ENCODE peak calls at places on chromosomes 16 and 17, in eight cellular contexts. K is amniotic epithelial cell; C is aorta; I is GM10248; N is NCI-H1417; B is CD8-positive, alpha-beta memory T cell; X is mucosa of gallbladder; W is activated T-cell treated with anti-CD3 and anti-CD28 coated beads, Interleukin-2, amount 50 U/mL, for 4 hours. Z is an unnamed sample.

GRCh38 chr16:3022697-3023414 is 886 bp downstream of the HCFC1R1 start:
- DNase-seq in K (no peak), C (peak; percentile 84), I (peak; percentile 49), N (no peak), B (no peak), X (no peak), W (no peak), Z (no peak)

GRCh38 chr16:59632266-59632855 is 898.2 kb upstream of the GOT2 start:
- DNase-seq in K (peak; percentile 60), C (peak; percentile 46), I (no peak), N (no peak), B (no peak), X (no peak), W (no peak), Z (no peak)

GRCh38 chr16:89102035-89102776 is 8.6 kb downstream of the ACSF3 start:
- DNase-seq in K (no peak), C (peak; percentile 18), I (no peak), N (peak; percentile 89), B (no peak), X (peak; percentile 40), W (no peak), Z (no peak)

GRCh38 chr16:48384305-48384981 is 770 bp downstream of the SIAH1 start:
- DNase-seq in K (peak; percentile 60), C (peak; percentile 81), I (peak; percentile 75), N (no peak), B (peak; percentile 30), X (peak; percentile 42), W (peak; percentile 12), Z (no peak)

GRCh38 chr16:88638323-88639230 is at the start of gene IL17C:
- DNase-seq in K (no peak), C (no peak), I (no peak), N (peak; percentile 82), B (no peak), X (no peak), W (no peak), Z (no peak)

GRCh38 chr16:24045641-24046040 is 209.9 kb downstream of the PRKCB start:
- DNase-seq in K (no peak), C (no peak), I (no peak), N (peak; percentile 16), B (no peak), X (no peak), W (no peak), Z (no peak)

GRCh38 chr16:78745491-78746019 is 646.1 kb downstream of the WWOX start:
- DNase-seq in K (no peak), C (no peak), I (no peak), N (no peak), B (no peak), X (no peak), W (no peak), Z (no peak)

GRCh38 chr16:65059421-65059980 is 62.4 kb downstream of the CDH11 start:
- DNase-seq in K (no peak), C (no peak), I (no peak), N (no peak), B (no peak), X (no peak), W (no peak), Z (no peak)

GRCh38 chr16:85202051-85202601 is 89.9 kb upstream of the CIBAR2 start:
- DNase-seq in K (no peak), C (no peak), I (no peak), N (no peak), B (no peak), X (no peak), W (no peak), Z (no peak)

GRCh38 chr16:81517630-81518438 is 73.2 kb downstream of the CMIP start:
- DNase-seq in K (no peak), C (peak; percentile 44), I (no peak), N (no peak), B (no peak), X (no peak), W (no peak), Z (no peak)

GRCh38 chr17:68973098-68973929 is 18.1 kb upstream of the ABCA8 start:
- DNase-seq in K (peak; percentile 21), C (no peak), I (no peak), N (no peak), B (no peak), X (no peak), W (no peak), Z (no peak)

GRCh38 chr17:44159519-44160210 is 10.8 kb upstream of the ASB16 start:
- DNase-seq in K (peak; percentile 97), C (no peak), I (no peak), N (no peak), B (no peak), X (no peak), W (no peak), Z (no peak)

GRCh38 chr17:66661411-66661843 is 173.5 kb upstream of the CACNG5 start:
- DNase-seq in K (peak; percentile 38), C (no peak), I (peak; percentile 25), N (peak; percentile 46), B (no peak), X (peak; percentile 40), W (no peak), Z (no peak)

GRCh38 chr17:5672815-5673430 is 88.6 kb upstream of the NLRP1 start:
- DNase-seq in K (no peak), C (no peak), I (peak; percentile 47), N (no peak), B (no peak), X (no peak), W (no peak), Z (no peak)

GRCh38 chr17:72850410-72850809 is 242.1 kb downstream of the SLC39A11 start:
- DNase-seq in K (peak; percentile 62), C (no peak), I (no peak), N (no peak), B (no peak), X (no peak), W (no peak), Z (no peak)

GRCh38 chr17:67992541-67993152 is 3.6 kb downstream of the C17orf58 start:
- DNase-seq in K (peak; percentile 55), C (no peak), I (no peak), N (no peak), B (no peak), X (no peak), W (no peak), Z (no peak)

GRCh38 chr17:78231991-78232759 is 744 bp downstream of the TMEM235 start:
- DNase-seq in K (no peak), C (no peak), I (no peak), N (no peak), B (no peak), X (no peak), W (no peak), Z (no peak)

GRCh38 chr17:67999291-67999911 is 3.1 kb upstream of the C17orf58 start:
- DNase-seq in K (no peak), C (no peak), I (no peak), N (no peak), B (no peak), X (no peak), W (no peak), Z (no peak)

GRCh38 chr16:71255721-71256120 is 25.2 kb upstream of the HYDIN start:
- DNase-seq in K (no peak), C (no peak), I (no peak), N (no peak), B (no peak), X (no peak), W (no peak), Z (no peak)

GRCh38 chr16:27302126-27302525 is 11.6 kb upstream of the IL4R start:
- DNase-seq in K (no peak), C (no peak), I (no peak), N (no peak), B (no peak), X (no peak), W (no peak), Z (no peak)

GRCh38 chr17:81429353-81429774 is 34.1 kb downstream of the BAHCC1 start:
- DNase-seq in K (peak; percentile 57), C (peak; percentile 82), I (no peak), N (no peak), B (no peak), X (peak; percentile 89), W (no peak), Z (no peak)

GRCh38 chr17:72970794-72971512 is 121.5 kb downstream of the SLC39A11 start:
- DNase-seq in K (no peak), C (no peak), I (no peak), N (no peak), B (no peak), X (no peak), W (no peak), Z (no peak)

GRCh38 chr17:40516581-40517285 is 15.3 kb upstream of the TNS4 start:
- DNase-seq in K (peak; percentile 51), C (no peak), I (peak; percentile 75), N (no peak), B (peak; percentile 83), X (no peak), W (peak; percentile 32), Z (no peak)

GRCh38 chr16:88379694-88380040 is 3.1 kb upstream of the ZNF469 start:
- DNase-seq in K (no peak), C (no peak), I (no peak), N (no peak), B (no peak), X (no peak), W (no peak), Z (no peak)

GRCh38 chr17:77844681-77845080 is 113.8 kb upstream of the TNRC6C start:
- DNase-seq in K (no peak), C (no peak), I (no peak), N (no peak), B (no peak), X (no peak), W (no peak), Z (no peak)

GRCh38 chr16:71853413-71853812 is 7.6 kb downstream of the ATXN1L start:
- DNase-seq in K (no peak), C (no peak), I (peak; percentile 59), N (no peak), B (no peak), X (no peak), W (no peak), Z (no peak)

GRCh38 chr17:77308768-77309726 is 168.3 kb downstream of the SEC14L1 start:
- DNase-seq in K (peak; percentile 82), C (peak; percentile 76), I (no peak), N (no peak), B (no peak), X (peak; percentile 57), W (no peak), Z (no peak)

GRCh38 chr17:45227101-45227591 is 5.5 kb downstream of the FMNL1 start:
- DNase-seq in K (no peak), C (no peak), I (peak; percentile 66), N (no peak), B (no peak), X (peak; percentile 10), W (no peak), Z (no peak)

GRCh38 chr16:68978303-68978954 is 127.0 kb upstream of the HAS3 start:
- DNase-seq in K (no peak), C (no peak), I (no peak), N (no peak), B (no peak), X (no peak), W (no peak), Z (no peak)

GRCh38 chr16:7303677-7304200 is 28.9 kb upstream of the RBFOX1 start:
- DNase-seq in K (no peak), C (no peak), I (no peak), N (no peak), B (no peak), X (no peak), W (no peak), Z (no peak)

GRCh38 chr16:55406651-55407050 is 72.3 kb upstream of the MMP2 start:
- DNase-seq in K (no peak), C (no peak), I (no peak), N (no peak), B (no peak), X (no peak), W (no peak), Z (no peak)

GRCh38 chr17:4566785-4567184 is 6.4 kb upstream of the GGT6 start:
- DNase-seq in K (peak; percentile 56), C (no peak), I (peak; percentile 63), N (peak; percentile 53), B (no peak), X (peak; percentile 49), W (peak; percentile 31), Z (no peak)

GRCh38 chr17:29251969-29252866 is 5.6 kb downstream of the CRYBA1 start:
- DNase-seq in K (peak; percentile 56), C (no peak), I (no peak), N (no peak), B (peak; percentile 9), X (no peak), W (no peak), Z (no peak)

GRCh38 chr17:7557825-7558543 is 566 bp upstream of the TNFSF13 start:
- DNase-seq in K (peak; percentile 63), C (peak; percentile 94), I (peak; percentile 59), N (no peak), B (no peak), X (peak; percentile 92), W (no peak), Z (peak; percentile 36)